ENCODE peak calls at places on chromosomes 12 and 14, in eight cellular contexts. P is heart right ventricle; B is SK-N-SH; I is suprapubic skin; T is thoracic aorta; J is pancreas; Z is A549; K is CD8-positive, alpha-beta T cell. Q is an unnamed sample.

GRCh38 chr12:65532162-65532561 is 253.7 kb downstream of the MSRB3 start:
- DNase-seq in P (no peak), B (no peak), I (no peak), T (no peak), J (no peak), Z (no peak), K (no peak), Q (no peak)

GRCh38 chr14:104818714-104819161 is 17.8 kb downstream of the ZBTB42 start:
- DNase-seq in P (no peak), B (no peak), I (peak; percentile 54), T (no peak), J (peak; percentile 18), Z (no peak), K (no peak), Q (no peak)

GRCh38 chr14:94748667-94749347 is 21.1 kb downstream of the GSC start:
- DNase-seq in P (no peak), B (peak; percentile 53), I (no peak), T (no peak), J (peak; percentile 55), Z (peak; percentile 62), K (no peak), Q (no peak)

GRCh38 chr14:92241966-92242365 is 81.0 kb upstream of the SLC24A4 start:
- DNase-seq in P (no peak), B (no peak), I (no peak), T (no peak), J (no peak), Z (no peak), K (no peak), Q (no peak)

GRCh38 chr12:41965996-41966395 is 178.7 kb downstream of the GXYLT1 start:
- DNase-seq in P (no peak), B (no peak), I (no peak), T (no peak), J (no peak), Z (no peak), K (no peak), Q (no peak)

GRCh38 chr12:25959069-25959961 is 833 bp downstream of the RASSF8 start:
- DNase-seq in P (peak; percentile 60), B (peak; percentile 27), I (no peak), T (peak; percentile 15), J (peak; percentile 59), Z (peak; percentile 46), K (no peak), Q (no peak)

GRCh38 chr12:101018540-101018939 is 191.5 kb downstream of the SLC5A8 start:
- DNase-seq in P (no peak), B (no peak), I (no peak), T (no peak), J (no peak), Z (peak; percentile 46), K (no peak), Q (no peak)

GRCh38 chr12:42145552-42146215 is 1.0 kb upstream of the GXYLT1 start:
- DNase-seq in P (no peak), B (no peak), I (no peak), T (no peak), J (no peak), Z (peak; percentile 72), K (no peak), Q (no peak)

GRCh38 chr14:101972126-101972785 is 7.9 kb downstream of the DYNC1H1 start:
- DNase-seq in P (peak; percentile 55), B (peak; percentile 37), I (peak; percentile 92), T (peak; percentile 73), J (peak; percentile 85), Z (peak; percentile 97), K (no peak), Q (no peak)

GRCh38 chr14:20455355-20456300 is 602 bp downstream of the APEX1 start:
- DNase-seq in P (no peak), B (peak; percentile 80), I (no peak), T (no peak), J (no peak), Z (no peak), K (peak; percentile 89), Q (no peak)

GRCh38 chr12:53343978-53344377 is 7.8 kb upstream of the SP7 start:
- DNase-seq in P (no peak), B (no peak), I (no peak), T (no peak), J (no peak), Z (no peak), K (no peak), Q (peak; percentile 53)

GRCh38 chr12:68453876-68454275 is 121.7 kb upstream of the MDM1 start:
- DNase-seq in P (no peak), B (no peak), I (no peak), T (no peak), J (no peak), Z (no peak), K (no peak), Q (no peak)

GRCh38 chr14:93994919-93995682 is 2.0 kb upstream of the CCDC197 start:
- DNase-seq in P (peak; percentile 46), B (no peak), I (no peak), T (peak; percentile 81), J (peak; percentile 66), Z (peak; percentile 56), K (peak; percentile 40), Q (no peak)

GRCh38 chr12:34377243-34378035 is 355.1 kb downstream of the ALG10 start:
- DNase-seq in P (no peak), B (no peak), I (no peak), T (no peak), J (no peak), Z (no peak), K (no peak), Q (no peak)
- H3K9me3 ChIP-seq in P (no peaks in the 10 kb centered on the region), B (no peaks in the 10 kb centered on the region), I (peaks cover 54% of the 10 kb centered on the region), T (peaks cover 4% of the 10 kb centered on the region), J (no peaks in the 10 kb centered on the region), Z (no peaks in the 10 kb centered on the region), K (no peaks in the 10 kb centered on the region), Q (no peaks in the 10 kb centered on the region)

GRCh38 chr14:100060766-100061165 is 4.5 kb upstream of the EVL start:
- DNase-seq in P (no peak), B (no peak), I (no peak), T (no peak), J (no peak), Z (no peak), K (no peak), Q (no peak)

GRCh38 chr14:100056964-100057817 is 8.0 kb upstream of the EVL start:
- DNase-seq in P (no peak), B (no peak), I (no peak), T (no peak), J (no peak), Z (peak; percentile 23), K (peak; percentile 49), Q (peak; percentile 62)

GRCh38 chr14:100056431-100056830 is 8.8 kb upstream of the EVL start:
- DNase-seq in P (no peak), B (no peak), I (no peak), T (no peak), J (no peak), Z (no peak), K (no peak), Q (no peak)

GRCh38 chr14:100058777-100059432 is 6.3 kb upstream of the EVL start:
- DNase-seq in P (no peak), B (no peak), I (no peak), T (no peak), J (no peak), Z (no peak), K (no peak), Q (peak; percentile 37)

DNA sequence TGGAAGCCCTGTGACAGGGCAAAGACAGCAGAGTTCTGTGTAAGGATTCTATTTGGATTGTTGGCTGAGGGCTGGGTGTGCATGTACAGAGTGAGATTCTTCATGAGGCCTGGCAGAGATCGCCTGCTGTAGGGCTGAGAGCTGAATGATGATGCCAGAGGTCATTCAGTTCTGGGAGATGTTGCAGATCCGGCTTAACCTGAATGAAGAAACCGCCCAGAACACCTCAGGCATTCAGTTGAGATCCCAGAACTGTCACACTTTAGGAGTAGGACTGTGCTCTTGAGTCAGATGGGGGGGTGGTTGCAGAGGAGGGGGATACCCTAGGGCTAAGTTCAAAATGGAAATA is 5.8 kb upstream of the EVL start:
- DNase-seq in P (no peak), B (no peak), I (no peak), T (no peak), J (no peak), Z (no peak), K (no peak), Q (no peak)
- H3K27ac ChIP-seq in P (peak overlapping the region; percentile 39), B (no peak overlapping the region), I (peak overlapping the region; percentile 74), T (no peak overlapping the region), J (no peak overlapping the region), Z (no peak overlapping the region), K (no peak overlapping the region), Q (peak overlapping the region; percentile 52)

GRCh38 chr14:55327179-55327578 is 56.0 kb downstream of the FBXO34 start:
- DNase-seq in P (no peak), B (no peak), I (no peak), T (no peak), J (no peak), Z (no peak), K (no peak), Q (no peak)

GRCh38 chr14:55328317-55328716 is 57.1 kb downstream of the FBXO34 start:
- DNase-seq in P (no peak), B (no peak), I (no peak), T (no peak), J (no peak), Z (no peak), K (no peak), Q (no peak)

GRCh38 chr14:55324812-55325211 is 53.6 kb downstream of the FBXO34 start:
- DNase-seq in P (no peak), B (no peak), I (no peak), T (no peak), J (no peak), Z (no peak), K (no peak), Q (no peak)

GRCh38 chr14:55323910-55324309 is 52.7 kb downstream of the FBXO34 start:
- DNase-seq in P (no peak), B (no peak), I (no peak), T (no peak), J (no peak), Z (no peak), K (no peak), Q (no peak)
- H3K4me3 ChIP-seq in P (no peak overlapping the region), B (no peak overlapping the region), I (no peak overlapping the region), T (no peak overlapping the region), J (no peak overlapping the region), Z (no peak overlapping the region), K (no peak overlapping the region), Q (no peak overlapping the region)

DNA sequence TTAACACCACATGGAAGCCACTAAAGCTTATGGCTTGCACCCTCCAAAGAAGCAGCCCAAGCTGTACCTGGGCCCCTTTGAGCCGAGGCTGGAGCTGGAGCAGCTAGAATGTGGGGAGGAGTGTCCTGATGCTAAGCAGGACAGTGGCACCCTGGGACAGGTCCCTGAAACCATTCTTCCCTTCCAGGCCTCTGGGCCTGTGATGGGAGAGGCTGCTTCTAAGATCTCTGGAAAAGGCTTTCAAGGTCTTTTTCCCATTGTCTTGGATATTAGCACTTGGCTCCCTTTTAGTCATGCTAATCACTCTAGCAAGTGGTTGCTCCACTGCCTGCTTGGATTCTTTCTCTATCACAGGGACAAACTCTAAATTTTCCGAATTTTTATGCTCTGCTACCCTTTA is 40.9 kb downstream of the OSBPL8 start:
- DNase-seq in P (no peak), B (no peak), I (no peak), T (no peak), J (no peak), Z (no peak), K (no peak), Q (no peak)
- H3K9me3 ChIP-seq in P (no peaks in the 10 kb centered on the region), B (no peaks in the 10 kb centered on the region), I (no peaks in the 10 kb centered on the region), T (peaks cover 3% of the 10 kb centered on the region), J (no peaks in the 10 kb centered on the region), Z (peaks cover 4% of the 10 kb centered on the region), K (no peaks in the 10 kb centered on the region), Q (no peaks in the 10 kb centered on the region)